ENCODE peak calls at places on chromosomes 2 and 18, in five cellular contexts. L, X, R, W and F are unnamed samples.

GRCh38 chr2:54373855-54374254 is 82.3 kb upstream of the SPTBN1 start:
- DNase-seq in X (no peak), W (no peak), L (no peak), R (no peak), F (no peak)

GRCh38 chr2:83370419-83370762 is 1088.7 kb downstream of the SUCLG1 start:
- DNase-seq in X (no peak), L (no peak), R (no peak), W (no peak), F (no peak)

GRCh38 chr2:81872043-81872442 is 1567.5 kb upstream of the LRRTM1 start:
- DNase-seq in X (no peak), W (no peak), L (no peak), R (no peak), F (no peak)

GRCh38 chr2:37877457-37878315 is 47.4 kb upstream of the RMDN2 start:
- DNase-seq in L (peak; percentile 49), X (no peak), W (peak; percentile 68), R (no peak), F (no peak)

GRCh38 chr2:178870703-178871102 is 63.5 kb upstream of the TTN start:
- DNase-seq in R (no peak), X (no peak), L (no peak), W (peak; percentile 13), F (no peak)

GRCh38 chr18:36759167-36759776 is 69.5 kb downstream of the TPGS2 start:
- DNase-seq in R (no peak), L (no peak), W (no peak), X (peak; percentile 37), F (no peak)

GRCh38 chr2:117537030-117537429 is 277.5 kb upstream of the DDX18 start:
- DNase-seq in L (no peak), W (no peak), X (no peak), R (no peak), F (no peak)

GRCh38 chr18:12236934-12237832 is 17.0 kb upstream of the CIDEA start:
- DNase-seq in R (peak; percentile 26), X (peak; percentile 89), W (peak; percentile 36), L (peak; percentile 90), F (peak; percentile 83)

GRCh38 chr2:55099878-55100820 is 49.9 kb upstream of the RTN4 start:
- DNase-seq in X (no peak), W (peak; percentile 84), L (no peak), R (no peak), F (no peak)

GRCh38 chr2:1767939-1768691 is 23.8 kb upstream of the PXDN start:
- DNase-seq in X (no peak), W (no peak), R (no peak), L (no peak), F (no peak)

GRCh38 chr2:136305517-136306192 is 187.7 kb upstream of the CXCR4 start:
- DNase-seq in L (no peak), R (peak; percentile 3), W (no peak), X (no peak), F (no peak)

GRCh38 chr2:36565712-36566111 is 32.3 kb downstream of the FEZ2 start:
- DNase-seq in L (no peak), R (no peak), X (no peak), W (no peak), F (no peak)

GRCh38 chr2:1707771-1708351 is 36.5 kb downstream of the PXDN start:
- DNase-seq in X (peak; percentile 71), R (no peak), L (peak; percentile 59), W (peak; percentile 90), F (no peak)

GRCh38 chr2:78999410-78999809 is 26.1 kb upstream of the REG3G start:
- DNase-seq in W (no peak), R (no peak), L (no peak), X (no peak), F (no peak)

GRCh38 chr18:42028232-42028832 is 73.3 kb downstream of the PIK3C3 start:
- DNase-seq in R (no peak), W (peak; percentile 38), X (no peak), L (peak; percentile 38), F (no peak)

GRCh38 chr18:79246309-79247108 is 149.2 kb upstream of the NFATC1 start:
- DNase-seq in W (peak; percentile 73), R (peak; percentile 36), L (peak; percentile 91), X (peak; percentile 81), F (peak; percentile 71)

GRCh38 chr2:231780123-231780908 is 766 bp downstream of the PDE6D start:
- DNase-seq in W (peak; percentile 34), R (no peak), L (peak; percentile 49), X (peak; percentile 64), F (peak; percentile 12)

GRCh38 chr2:37858197-37858711 is 66.8 kb upstream of the RMDN2 start:
- DNase-seq in L (no peak), W (peak; percentile 77), X (no peak), R (no peak), F (no peak)

GRCh38 chr2:205386109-205386508 is 296.2 kb upstream of the NRP2 start:
- DNase-seq in X (no peak), L (no peak), W (no peak), R (no peak), F (no peak)

GRCh38 chr18:49647496-49648168 is 85.8 kb downstream of the LIPG start:
- DNase-seq in X (no peak), L (no peak), R (no peak), W (peak; percentile 69), F (no peak)

GRCh38 chr18:61702007-61702406 is 190.8 kb downstream of the RNF152 start:
- DNase-seq in W (peak; percentile 89), R (no peak), X (no peak), L (no peak), F (no peak)

GRCh38 chr2:78457269-78457668 is 568.2 kb upstream of the REG3G start:
- DNase-seq in R (no peak), W (no peak), X (no peak), L (no peak), F (no peak)

GRCh38 chr2:14094592-14094991 is 537.9 kb upstream of the LRATD1 start:
- DNase-seq in W (no peak), R (no peak), L (no peak), X (no peak), F (no peak)

GRCh38 chr18:79938196-79938595 is 13.3 kb downstream of the SLC66A2 start:
- DNase-seq in W (no peak), R (no peak), L (no peak), X (peak; percentile 45), F (no peak)

GRCh38 chr2:47004905-47005495 is 89.4 kb upstream of the MCFD2 start:
- DNase-seq in L (no peak), R (no peak), X (no peak), W (no peak), F (no peak)

GRCh38 chr18:7325126-7325430 is 94.2 kb downstream of the LRRC30 start:
- DNase-seq in R (no peak), W (no peak), L (no peak), X (no peak), F (no peak)

GRCh38 chr2:241833101-241833937 is 24.3 kb downstream of the NEU4 start:
- DNase-seq in X (no peak), R (no peak), L (no peak), W (peak; percentile 55), F (no peak)

GRCh38 chr2:228377533-228377932 is 196.0 kb upstream of the SPHKAP start:
- DNase-seq in R (no peak), L (no peak), W (no peak), X (no peak), F (no peak)

GRCh38 chr2:203650860-203651613 is 55.4 kb upstream of the CD28 start:
- DNase-seq in W (peak; percentile 54), X (no peak), R (no peak), L (no peak), F (no peak)

GRCh38 chr2:63842149-63843061 is 709 bp downstream of the UGP2 start:
- DNase-seq in W (peak; percentile 81), R (no peak), L (peak; percentile 25), X (peak; percentile 66), F (no peak)

GRCh38 chr2:105768961-105769452 is 24.3 kb downstream of the NCK2 start:
- DNase-seq in L (no peak), X (no peak), W (peak; percentile 46), R (no peak), F (no peak)

GRCh38 chr2:176085861-176086771 is 2.4 kb upstream of the EVX2 start:
- DNase-seq in L (peak; percentile 70), R (no peak), X (peak; percentile 58), W (peak; percentile 34), F (no peak)

GRCh38 chr2:172052000-172052983 is 33.0 kb upstream of the DLX1 start:
- DNase-seq in L (no peak), X (no peak), W (peak; percentile 35), R (no peak), F (no peak)

GRCh38 chr2:62852254-62852653 is 146.7 kb downstream of the EHBP1 start:
- DNase-seq in X (no peak), L (no peak), R (no peak), W (no peak), F (no peak)